ENCODE peak calls at places on chromosomes 6 and 20, in four cellular contexts. K, C, U and Q are unnamed samples.

GRCh38 chr6:20416567-20417345 is 15.1 kb downstream of the E2F3 start:
- DNase-seq in K (no peak), C (no peak), U (no peak), Q (no peak)

GRCh38 chr6:5905431-5906339 is 101.0 kb downstream of the NRN1 start:
- DNase-seq in K (peak; percentile 82), C (peak; percentile 36), U (peak; percentile 85), Q (no peak)

GRCh38 chr6:89575562-89575960 is 63.0 kb downstream of the LYRM2 start:
- DNase-seq in K (no peak), C (no peak), U (no peak), Q (no peak)

GRCh38 chr6:28215425-28215824 is 9.7 kb upstream of the ZSCAN9 start:
- DNase-seq in K (no peak), C (no peak), U (no peak), Q (no peak)

GRCh38 chr20:23187759-23188158 is 101.6 kb upstream of the CD93 start:
- DNase-seq in K (peak; percentile 39), C (peak; percentile 53), U (no peak), Q (peak; percentile 60)

GRCh38 chr6:138468320-138469015 is 30.8 kb downstream of the NHSL1 start:
- DNase-seq in K (no peak), C (no peak), U (no peak), Q (no peak)

GRCh38 chr6:14258695-14259655 is 141.4 kb downstream of the CD83 start:
- DNase-seq in K (no peak), C (no peak), U (no peak), Q (no peak)

GRCh38 chr20:19973920-19974620 is 43.1 kb upstream of the NAA20 start:
- DNase-seq in K (peak; percentile 82), C (peak; percentile 42), U (peak; percentile 64), Q (no peak)

GRCh38 chr6:4778086-4778485 is 1.9 kb downstream of the CDYL start:
- DNase-seq in K (no peak), C (no peak), U (no peak), Q (no peak)

GRCh38 chr20:59405226-59405815 is 104.9 kb downstream of the EDN3 start:
- DNase-seq in K (no peak), C (no peak), U (no peak), Q (no peak)

GRCh38 chr6:27472182-27472616 is 706 bp downstream of the ZNF184 start:
- DNase-seq in K (peak; percentile 71), C (no peak), U (peak; percentile 53), Q (no peak)

GRCh38 chr6:107491791-107492674 is 2.1 kb downstream of the SOBP start:
- DNase-seq in K (peak; percentile 29), C (no peak), U (peak; percentile 21), Q (no peak)

GRCh38 chr20:54208492-54209044 is 681 bp downstream of the PFDN4 start:
- DNase-seq in K (no peak), C (no peak), U (no peak), Q (no peak)

GRCh38 chr6:122790740-122791679 is 2.0 kb downstream of the SMPDL3A start:
- DNase-seq in K (no peak), C (no peak), U (no peak), Q (no peak)

GRCh38 chr6:22251331-22251730 is 45.5 kb downstream of the PRL start:
- DNase-seq in K (no peak), C (no peak), U (no peak), Q (no peak)

GRCh38 chr20:12581644-12582350 is 427.0 kb upstream of the SPTLC3 start:
- DNase-seq in K (no peak), C (no peak), U (no peak), Q (no peak)

GRCh38 chr20:43507150-43508080 is at the start of gene L3MBTL1:
- DNase-seq in K (peak; percentile 36), C (peak; percentile 68), U (no peak), Q (peak; percentile 85)

GRCh38 chr6:88114838-88115237 is 51.3 kb downstream of the CNR1 start:
- DNase-seq in K (no peak), C (no peak), U (no peak), Q (no peak)

GRCh38 chr6:15400572-15401004 is 154.7 kb downstream of the JARID2 start:
- DNase-seq in K (peak; percentile 62), C (no peak), U (peak; percentile 55), Q (peak; percentile 85)

GRCh38 chr20:51050636-51051035 is 27.7 kb upstream of the KCNG1 start:
- DNase-seq in K (no peak), C (no peak), U (no peak), Q (peak; percentile 20)

GRCh38 chr20:58690851-58691250 is 1.7 kb upstream of the NPEPL1 start:
- DNase-seq in K (peak; percentile 30), C (peak; percentile 24), U (peak; percentile 54), Q (no peak)

GRCh38 chr20:46816097-46816496 is 78.5 kb upstream of the EYA2 start:
- DNase-seq in K (no peak), C (no peak), U (no peak), Q (no peak)

GRCh38 chr6:79384845-79385244 is 150.4 kb upstream of the HMGN3 start:
- DNase-seq in K (no peak), C (peak; percentile 37), U (no peak), Q (no peak)

GRCh38 chr6:33915134-33915533 is 111.3 kb upstream of the MLN start:
- DNase-seq in K (peak; percentile 27), C (peak; percentile 36), U (no peak), Q (no peak)

GRCh38 chr6:87706187-87706966 is 4.3 kb upstream of the AKIRIN2 start:
- DNase-seq in K (no peak), C (no peak), U (no peak), Q (no peak)

GRCh38 chr6:166490671-166491500 is 95.6 kb downstream of the RAMACL start:
- DNase-seq in K (peak; percentile 25), C (no peak), U (no peak), Q (peak; percentile 47)

GRCh38 chr6:154358019-154358545 is 1.5 kb upstream of the IPCEF1 start:
- DNase-seq in K (no peak), C (no peak), U (no peak), Q (no peak)

DNA sequence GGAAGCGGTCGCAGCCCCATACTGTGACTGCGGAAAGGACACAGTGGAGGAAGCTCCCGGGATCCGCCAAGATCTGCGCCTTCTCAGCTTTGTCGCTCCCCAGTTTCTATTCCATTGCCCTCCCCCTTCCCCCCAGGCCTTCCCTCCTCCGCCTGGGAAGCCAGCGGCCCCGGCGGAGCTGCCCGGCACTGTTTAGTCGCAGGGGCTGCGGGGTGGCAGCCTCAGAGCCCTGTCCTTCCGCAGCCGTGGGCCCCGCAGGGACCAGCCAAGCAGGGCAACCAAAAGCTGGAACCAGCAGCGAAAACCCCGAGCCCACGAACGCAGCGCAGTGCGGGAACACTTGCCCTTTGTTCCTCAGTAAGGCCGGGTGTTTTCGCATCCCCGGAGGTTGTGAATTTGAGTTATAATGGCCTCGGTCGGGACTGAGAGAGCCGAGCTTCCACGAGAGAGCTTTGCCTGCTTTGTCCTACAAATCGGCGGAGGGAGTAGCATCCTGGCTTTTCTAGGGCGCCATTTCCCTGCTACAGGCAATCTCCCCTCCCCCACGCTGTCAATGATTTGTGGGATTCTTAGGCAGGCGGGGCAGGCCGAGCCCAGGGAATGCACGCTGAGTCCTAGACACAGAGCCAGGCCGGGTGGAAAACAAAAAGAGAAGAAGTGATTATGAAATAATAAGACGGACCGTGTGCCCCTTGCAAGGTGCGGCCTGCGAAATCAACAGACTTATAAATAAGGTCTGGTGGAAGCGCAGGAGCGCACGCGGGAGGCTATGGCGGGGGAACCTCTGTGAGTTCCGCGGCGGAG is 4.0 kb upstream of the TUBB2B start:
- DNase-seq in K (peak; percentile 84), C (peak; percentile 82), U (peak; percentile 74), Q (no peak)
- TF ChIP-seq POLR2A in K (peak; percentile 40), C (no peak), U (peak; percentile 28), Q (no peak)

DNA sequence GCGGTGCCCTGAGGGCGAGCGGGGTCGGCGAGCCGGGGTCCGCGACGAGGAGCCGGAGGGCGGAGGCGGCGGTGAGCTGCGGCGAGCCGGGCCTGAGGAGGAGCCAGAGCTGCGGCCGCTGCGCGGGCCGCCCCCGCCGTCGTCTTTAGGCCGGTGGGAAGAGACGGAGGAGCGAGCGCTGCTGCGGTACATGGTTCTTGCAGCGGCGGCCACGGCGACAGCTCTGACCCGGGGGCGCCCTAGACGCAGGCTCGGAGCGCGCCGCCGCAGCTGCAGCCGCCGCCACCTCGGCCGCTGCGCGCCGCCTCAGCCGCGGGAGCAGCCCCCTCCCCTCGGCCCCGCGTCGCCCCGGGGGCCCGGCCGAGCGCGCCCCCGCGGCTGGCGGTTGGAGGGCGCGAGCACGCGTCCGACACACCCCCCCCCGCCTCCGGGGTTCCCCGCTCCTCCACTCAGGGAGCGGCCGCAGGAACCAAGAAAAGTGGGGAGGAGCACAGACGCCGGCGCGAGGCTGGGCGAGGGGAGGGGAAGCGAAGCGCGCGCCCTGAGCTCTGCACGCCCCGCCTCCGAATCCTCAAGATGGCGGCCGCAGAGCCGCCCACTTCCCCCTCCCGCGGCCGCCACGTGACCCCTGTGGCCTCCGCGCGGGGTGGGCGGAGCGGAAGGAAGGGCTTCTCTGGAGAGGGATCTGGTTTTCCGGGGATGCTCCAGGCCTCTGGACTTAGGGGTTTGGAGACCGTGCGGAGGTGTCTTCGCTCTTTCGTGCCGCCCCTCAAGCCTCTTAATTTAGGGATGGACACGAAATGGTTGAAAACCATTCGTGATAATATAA is at the start of gene ZNF318:
- DNase-seq in K (peak; percentile 95), C (peak; percentile 96), U (peak; percentile 97), Q (peak; percentile 99)
- TF ChIP-seq POLR2A in K (peak; percentile 56), C (no peak), U (peak; percentile 53), Q (peak; percentile 39)

GRCh38 chr6:53067307-53067706 is 2.1 kb downstream of the FBXO9 start:
- DNase-seq in K (no peak), C (no peak), U (no peak), Q (no peak)

GRCh38 chr6:53066874-53067273 is 1.7 kb downstream of the FBXO9 start:
- DNase-seq in K (no peak), C (no peak), U (no peak), Q (no peak)

GRCh38 chr6:53069431-53069830 is 4.2 kb downstream of the FBXO9 start:
- DNase-seq in K (no peak), C (no peak), U (no peak), Q (no peak)

GRCh38 chr6:53066059-53066406 is 829 bp downstream of the FBXO9 start:
- DNase-seq in K (peak; percentile 69), C (peak; percentile 45), U (peak; percentile 41), Q (peak; percentile 89)

DNA sequence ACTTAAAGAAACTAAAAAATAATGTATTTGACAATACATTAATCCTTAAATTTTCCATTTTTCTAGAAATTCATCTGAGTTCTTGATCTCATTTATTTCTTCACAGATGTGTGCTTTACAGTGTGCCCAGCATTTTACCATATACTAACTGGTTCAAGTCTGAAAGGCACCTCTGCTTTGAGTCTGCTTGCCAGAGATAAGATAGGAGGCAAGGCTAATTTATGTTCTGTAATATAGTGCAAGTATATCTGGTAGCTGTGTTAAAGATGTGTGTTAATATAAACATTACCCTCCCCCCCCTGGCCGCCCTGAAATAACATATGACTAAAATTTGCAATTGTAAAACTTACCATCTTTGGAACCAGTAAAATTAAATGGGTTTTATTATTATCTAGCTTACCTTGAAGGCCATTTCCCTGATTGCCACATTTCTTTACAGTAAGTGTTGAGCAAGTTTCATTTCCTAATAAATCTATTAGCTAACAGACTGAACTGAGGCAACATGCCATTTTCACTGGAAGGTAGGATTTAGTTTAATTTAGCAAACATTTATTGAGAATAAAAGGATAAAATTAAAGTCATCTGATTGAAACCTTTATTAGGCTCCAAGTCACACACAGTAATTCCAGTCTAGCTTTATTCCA is 2.7 kb downstream of the FBXO9 start:
- DNase-seq in K (no peak), C (no peak), U (no peak), Q (no peak)
- TF ChIP-seq POLR2A in K (no peak), C (no peak), U (no peak), Q (no peak)

GRCh38 chr6:158763440-158764187 is 55.6 kb downstream of the EZR start:
- DNase-seq in K (no peak), C (no peak), U (no peak), Q (no peak)
- TF ChIP-seq POLR2A in K (no peak), C (no peak), U (no peak), Q (no peak)